ENCODE peak calls at places on chromosome 14, in five cellular contexts. K is Peyer's patch, E is heart left ventricle, Y is PC-3, Z is PC-9. L is an unnamed sample.
A peak's percentile ranks its signal among the peaks of the same experiment; 100 is the strongest.

GRCh38 chr14:49306152-49306751 is 279.9 kb downstream of the RPS29 start:
- DNase-seq in E (no peak), K (no peak), Y (peak; percentile 70), Z (no peak), L (no peak)

GRCh38 chr14:88492272-88493089 is 62.3 kb downstream of the PTPN21 start:
- DNase-seq in E (no peak), Z (peak; percentile 19), Y (peak; percentile 88), K (peak; percentile 61), L (peak; percentile 89)

GRCh38 chr14:59787045-59787674 is 83.4 kb downstream of the RTN1 start:
- DNase-seq in Z (no peak), E (no peak), K (no peak), Y (no peak), L (no peak)

GRCh38 chr14:103284574-103285467 is 49.2 kb upstream of the EIF5 start:
- DNase-seq in Z (peak; percentile 64), K (no peak), Y (peak; percentile 23), E (no peak), L (no peak)

GRCh38 chr14:59133202-59133601 is 55.3 kb upstream of the DAAM1 start:
- DNase-seq in Z (no peak), K (no peak), Y (peak; percentile 51), E (no peak), L (no peak)

GRCh38 chr14:87013583-87013982 is 979.4 kb downstream of the GALC start:
- DNase-seq in E (no peak), Y (peak; percentile 31), K (no peak), Z (no peak), L (no peak)

GRCh38 chr14:24052656-24053547 is 1.1 kb downstream of the CARMIL3 start:
- DNase-seq in K (no peak), Z (no peak), Y (no peak), E (no peak), L (no peak)

GRCh38 chr14:50780393-50780792 is 50.6 kb downstream of the NIN start:
- DNase-seq in K (no peak), E (no peak), Z (no peak), Y (no peak), L (no peak)

GRCh38 chr14:85536835-85537195 is 6.9 kb downstream of the FLRT2 start:
- DNase-seq in Z (no peak), E (no peak), K (no peak), Y (no peak), L (no peak)

DNA sequence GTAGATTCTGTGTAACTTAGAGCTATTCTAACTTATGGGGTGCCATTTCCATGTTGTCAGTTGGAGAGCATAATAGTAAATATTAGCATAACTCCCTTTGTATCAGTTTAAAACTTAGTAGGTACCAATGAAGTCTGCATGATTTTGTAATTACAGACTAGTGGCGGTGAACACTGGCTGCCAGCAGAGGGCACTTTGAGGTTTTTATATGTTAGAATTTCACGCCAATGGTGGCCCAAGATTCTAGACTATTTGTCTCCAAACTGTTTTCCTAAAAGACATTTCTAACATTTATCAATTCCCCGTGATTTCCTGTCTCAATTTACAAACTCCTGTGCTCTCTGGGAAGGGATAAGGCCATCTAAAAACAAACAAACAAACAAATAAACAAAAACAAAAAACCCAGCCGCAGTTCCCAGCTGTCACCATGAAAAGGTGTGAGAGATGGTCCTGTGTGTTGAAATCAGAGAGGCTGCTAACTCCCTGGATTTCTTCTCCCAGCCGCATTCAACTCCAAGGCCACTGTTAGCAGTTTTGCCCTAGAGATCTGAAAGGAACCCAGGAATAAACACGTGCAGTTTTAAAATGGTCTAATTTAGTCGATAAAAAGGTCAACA is 57.6 kb downstream of the BRMS1L start:
- DNase-seq in E (no peak), Y (peak; percentile 60), K (no peak), Z (peak; percentile 17), L (peak; percentile 46)
- H3K4me1 ChIP-seq in E (peaks cover 9% of the 10 kb centered on the region), Y (peaks cover 12% of the 10 kb centered on the region), K (no peaks in the 10 kb centered on the region), Z (peaks cover 7% of the 10 kb centered on the region), L (no peaks in the 10 kb centered on the region)

DNA sequence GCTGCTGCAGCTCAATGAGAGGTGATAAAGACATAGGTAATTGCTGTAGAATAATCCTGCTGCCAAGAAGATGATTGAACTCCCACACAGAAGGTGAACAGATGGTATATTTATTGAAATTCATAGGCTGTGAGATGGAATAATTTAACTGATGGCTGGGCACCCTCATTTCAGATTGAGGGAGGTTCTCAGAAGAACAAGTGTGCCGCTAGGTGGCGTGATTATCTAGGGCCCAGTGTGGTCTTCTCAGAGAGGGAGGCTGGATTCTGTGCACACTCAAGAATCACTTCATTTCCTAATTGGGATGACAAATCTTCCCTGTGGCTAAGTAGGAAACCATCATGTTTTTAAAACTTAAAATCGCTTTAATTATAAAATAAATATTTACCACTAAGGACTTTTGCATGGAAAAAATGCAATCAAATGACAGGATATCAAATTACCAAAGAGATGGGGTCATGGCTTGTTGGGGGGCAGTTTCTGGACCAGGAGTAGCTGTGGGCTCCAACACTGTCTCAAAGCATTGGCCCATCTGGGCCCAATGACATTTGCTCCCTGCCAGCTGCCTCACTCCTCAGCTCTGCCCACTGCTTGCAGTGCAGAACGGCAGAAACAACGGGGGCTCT is 132.3 kb downstream of the SNAPC1 start:
- DNase-seq in Z (peak; percentile 65), E (no peak), K (peak; percentile 82), Y (peak; percentile 90), L (peak; percentile 80)
- TF ChIP-seq CTCF in Z (peak; percentile 91), E (peak; percentile 57), K (peak; percentile 46), Y (peak; percentile 96), L (no peak)

DNA sequence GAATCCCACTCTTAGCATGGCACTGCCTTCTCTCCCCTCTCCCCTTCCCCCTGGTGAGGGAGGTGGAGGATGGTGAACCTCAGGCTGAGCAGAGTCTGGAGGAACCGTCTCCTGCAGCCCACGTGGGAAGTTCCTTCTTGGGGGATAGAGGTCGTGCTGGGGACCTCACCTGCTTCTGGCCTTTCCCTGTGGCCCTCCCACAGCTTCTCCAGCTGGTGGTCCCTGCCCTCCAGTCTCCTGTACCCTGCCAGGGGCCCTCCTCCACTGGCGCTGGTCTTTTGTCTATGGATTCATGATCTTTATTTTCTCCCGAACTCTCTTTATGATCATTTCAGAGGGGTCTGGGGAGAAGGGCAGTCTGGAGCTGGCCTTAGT is 9.0 kb upstream of the MTA1 start:
- DNase-seq in Z (no peak), E (no peak), K (no peak), Y (no peak), L (no peak)
- H3K27me3 ChIP-seq in Z (peaks cover 34% of the 10 kb centered on the region), E (no peaks in the 10 kb centered on the region), K (peaks cover 8% of the 10 kb centered on the region), Y (no peaks in the 10 kb centered on the region), L (no peaks in the 10 kb centered on the region)

GRCh38 chr14:52848626-52849025 is 57.2 kb upstream of the GNPNAT1 start:
- DNase-seq in E (no peak), Y (no peak), Z (no peak), K (no peak), L (no peak)

GRCh38 chr14:52856139-52856538 is 64.7 kb upstream of the GNPNAT1 start:
- DNase-seq in K (no peak), Y (no peak), E (no peak), Z (no peak), L (no peak)

GRCh38 chr14:52850520-52850919 is 59.1 kb upstream of the GNPNAT1 start:
- DNase-seq in K (no peak), Y (no peak), Z (no peak), E (no peak), L (no peak)

GRCh38 chr14:52852810-52853521 is 61.6 kb upstream of the GNPNAT1 start:
- DNase-seq in Y (no peak), K (no peak), E (no peak), Z (no peak), L (no peak)

DNA sequence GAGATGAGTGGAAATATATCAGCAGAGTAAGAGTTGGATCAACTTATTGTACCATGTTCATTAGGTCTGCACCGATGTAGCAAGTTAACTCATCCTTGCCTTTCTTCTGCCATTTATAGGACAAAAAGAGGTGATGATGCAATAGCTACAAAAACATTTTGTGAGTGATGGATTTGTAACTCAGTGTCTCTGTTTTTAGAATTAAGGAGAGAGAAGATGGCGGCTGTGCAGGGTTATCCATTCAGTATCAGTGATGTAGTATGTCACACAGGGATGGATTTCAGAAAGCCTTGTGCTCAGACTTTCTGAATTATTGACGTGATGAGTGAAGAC is 62.1 kb upstream of the GNPNAT1 start:
- DNase-seq in K (no peak), Y (no peak), E (no peak), Z (no peak), L (no peak)
- H3K4me1 ChIP-seq in K (no peaks in the 10 kb centered on the region), Y (no peaks in the 10 kb centered on the region), E (peaks cover 9% of the 10 kb centered on the region), Z (no peaks in the 10 kb centered on the region), L (peaks cover 8% of the 10 kb centered on the region)

GRCh38 chr14:39731912-39732311 is 299.7 kb upstream of the FBXO33 start:
- DNase-seq in E (no peak), Y (peak; percentile 21), Z (no peak), K (no peak), L (peak; percentile 53)
- TF ChIP-seq CTCF in E (no peak), Y (peak; percentile 65), Z (peak; percentile 52), K (peak; percentile 12), L (no peak)

GRCh38 chr14:22494486-22495135 is 94.4 kb downstream of the DAD1 start:
- DNase-seq in K (no peak), Z (no peak), Y (no peak), E (no peak), L (no peak)

GRCh38 chr14:22492601-22493000 is 96.4 kb downstream of the DAD1 start:
- DNase-seq in E (no peak), Z (no peak), Y (no peak), K (peak; percentile 64), L (peak; percentile 39)

GRCh38 chr14:22493753-22494152 is 95.3 kb downstream of the DAD1 start:
- DNase-seq in K (no peak), Y (no peak), Z (no peak), E (no peak), L (no peak)

GRCh38 chr14:22491683-22492483 is 97.1 kb downstream of the DAD1 start:
- DNase-seq in E (no peak), K (no peak), Y (no peak), Z (no peak), L (no peak)

DNA sequence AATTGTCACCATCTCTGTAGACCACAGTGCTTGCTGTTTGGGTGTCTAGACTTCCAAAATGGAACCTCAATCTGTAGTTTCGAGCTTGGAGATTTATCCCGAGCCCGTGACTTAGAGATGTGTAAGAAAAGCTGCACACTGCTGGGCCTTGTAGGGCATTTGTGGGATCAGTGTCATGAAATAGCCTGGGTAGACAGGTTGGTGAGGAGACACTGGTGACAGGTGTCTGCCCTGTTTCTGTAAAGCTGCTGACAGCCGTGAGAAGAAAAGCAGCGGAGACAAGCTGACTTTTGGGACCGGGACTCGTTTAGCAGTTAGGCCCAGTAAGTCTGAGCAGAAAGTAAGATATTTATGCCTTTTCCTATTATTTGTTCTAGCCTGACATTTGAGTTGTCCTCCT is 95.9 kb downstream of the DAD1 start:
- DNase-seq in K (no peak), E (no peak), Y (no peak), Z (no peak), L (no peak)
- H3K27me3 ChIP-seq in K (no peaks in the 10 kb centered on the region), E (no peaks in the 10 kb centered on the region), Y (peaks cover 7% of the 10 kb centered on the region), Z (no peaks in the 10 kb centered on the region), L (no peaks in the 10 kb centered on the region)

L was measured in testis.